ENCODE peak calls at places on chromosomes 13 and 19, in nine cellular contexts. One of them, this sample, is unnamed.

GRCh38 chr13:113784645-113785024 is 25.6 kb downstream of the TMEM255B start:
- DNase-seq in mammary epithelial cell: no peak
- DNase-seq in iris pigment epithelial cell: no peak
- DNase-seq in amygdala: no peak
- DNase-seq in activated CD8-positive, alpha-beta T cell treated with anti-CD3 and anti-CD28 coated beads, Interleukin-2, amount 10 ng/mL, durations not matched to agents 7 days and 5 days: no peak
- DNase-seq in occipital lobe: no peak
- DNase-seq in activated CD4-positive, alpha-beta T cell treated with anti-CD3 and anti-CD28 coated beads, Interleukin-2, amount 50 U/mL, for 1 hour: no peak
- DNase-seq in lower lobe of right lung: no peak
- DNase-seq in right lobe of liver: no peak
- DNase-seq in this sample: no peak

GRCh38 chr13:26679945-26680516 is 80.6 kb downstream of the GPR12 start:
- DNase-seq in lower lobe of right lung: no peak
- DNase-seq in occipital lobe: no peak
- DNase-seq in amygdala: peak; percentile 54
- DNase-seq in mammary epithelial cell: no peak
- DNase-seq in activated CD4-positive, alpha-beta T cell treated with anti-CD3 and anti-CD28 coated beads, Interleukin-2, amount 50 U/mL, for 1 hour: no peak
- DNase-seq in activated CD8-positive, alpha-beta T cell treated with anti-CD3 and anti-CD28 coated beads, Interleukin-2, amount 10 ng/mL, durations not matched to agents 7 days and 5 days: no peak
- DNase-seq in right lobe of liver: no peak
- DNase-seq in iris pigment epithelial cell: peak; percentile 76
- DNase-seq in this sample: no peak

GRCh38 chr19:49859838-49860715 is 7.3 kb downstream of the PNKP start:
- DNase-seq in iris pigment epithelial cell: no peak
- DNase-seq in activated CD8-positive, alpha-beta T cell treated with anti-CD3 and anti-CD28 coated beads, Interleukin-2, amount 10 ng/mL, durations not matched to agents 7 days and 5 days: no peak
- DNase-seq in mammary epithelial cell: no peak
- DNase-seq in activated CD4-positive, alpha-beta T cell treated with anti-CD3 and anti-CD28 coated beads, Interleukin-2, amount 50 U/mL, for 1 hour: no peak
- DNase-seq in amygdala: no peak
- DNase-seq in occipital lobe: no peak
- DNase-seq in right lobe of liver: no peak
- DNase-seq in lower lobe of right lung: no peak
- DNase-seq in this sample: no peak

GRCh38 chr19:1040476-1041271 is 767 bp downstream of the ABCA7 start:
- DNase-seq in activated CD4-positive, alpha-beta T cell treated with anti-CD3 and anti-CD28 coated beads, Interleukin-2, amount 50 U/mL, for 1 hour: peak; percentile 87
- DNase-seq in activated CD8-positive, alpha-beta T cell treated with anti-CD3 and anti-CD28 coated beads, Interleukin-2, amount 10 ng/mL, durations not matched to agents 7 days and 5 days: peak; percentile 95
- DNase-seq in amygdala: peak; percentile 77
- DNase-seq in right lobe of liver: peak; percentile 92
- DNase-seq in iris pigment epithelial cell: peak; percentile 95
- DNase-seq in lower lobe of right lung: peak; percentile 93
- DNase-seq in occipital lobe: peak; percentile 86
- DNase-seq in mammary epithelial cell: peak; percentile 94
- DNase-seq in this sample: peak; percentile 92

GRCh38 chr19:42279902-42280760 is 11.1 kb downstream of the CIC start:
- DNase-seq in lower lobe of right lung: peak; percentile 89
- DNase-seq in occipital lobe: peak; percentile 94
- DNase-seq in activated CD8-positive, alpha-beta T cell treated with anti-CD3 and anti-CD28 coated beads, Interleukin-2, amount 10 ng/mL, durations not matched to agents 7 days and 5 days: peak; percentile 93
- DNase-seq in activated CD4-positive, alpha-beta T cell treated with anti-CD3 and anti-CD28 coated beads, Interleukin-2, amount 50 U/mL, for 1 hour: peak; percentile 83
- DNase-seq in right lobe of liver: peak; percentile 89
- DNase-seq in mammary epithelial cell: peak; percentile 86
- DNase-seq in iris pigment epithelial cell: peak; percentile 86
- DNase-seq in amygdala: peak; percentile 95
- DNase-seq in this sample: peak; percentile 96

GRCh38 chr13:101204270-101205011 is 211.9 kb downstream of the NALCN start:
- DNase-seq in right lobe of liver: no peak
- DNase-seq in amygdala: no peak
- DNase-seq in activated CD4-positive, alpha-beta T cell treated with anti-CD3 and anti-CD28 coated beads, Interleukin-2, amount 50 U/mL, for 1 hour: no peak
- DNase-seq in lower lobe of right lung: no peak
- DNase-seq in mammary epithelial cell: no peak
- DNase-seq in activated CD8-positive, alpha-beta T cell treated with anti-CD3 and anti-CD28 coated beads, Interleukin-2, amount 10 ng/mL, durations not matched to agents 7 days and 5 days: no peak
- DNase-seq in iris pigment epithelial cell: no peak
- DNase-seq in occipital lobe: no peak
- DNase-seq in this sample: no peak

GRCh38 chr19:34236035-34236793 is 18.1 kb upstream of the GARRE1 start:
- DNase-seq in lower lobe of right lung: no peak
- DNase-seq in activated CD4-positive, alpha-beta T cell treated with anti-CD3 and anti-CD28 coated beads, Interleukin-2, amount 50 U/mL, for 1 hour: no peak
- DNase-seq in activated CD8-positive, alpha-beta T cell treated with anti-CD3 and anti-CD28 coated beads, Interleukin-2, amount 10 ng/mL, durations not matched to agents 7 days and 5 days: no peak
- DNase-seq in right lobe of liver: no peak
- DNase-seq in mammary epithelial cell: no peak
- DNase-seq in occipital lobe: no peak
- DNase-seq in amygdala: no peak
- DNase-seq in iris pigment epithelial cell: no peak
- DNase-seq in this sample: no peak

GRCh38 chr13:25034173-25034572 is 61.8 kb upstream of the PABPC3 start:
- DNase-seq in activated CD8-positive, alpha-beta T cell treated with anti-CD3 and anti-CD28 coated beads, Interleukin-2, amount 10 ng/mL, durations not matched to agents 7 days and 5 days: no peak
- DNase-seq in occipital lobe: no peak
- DNase-seq in activated CD4-positive, alpha-beta T cell treated with anti-CD3 and anti-CD28 coated beads, Interleukin-2, amount 50 U/mL, for 1 hour: no peak
- DNase-seq in iris pigment epithelial cell: no peak
- DNase-seq in right lobe of liver: no peak
- DNase-seq in lower lobe of right lung: no peak
- DNase-seq in amygdala: no peak
- DNase-seq in mammary epithelial cell: no peak
- DNase-seq in this sample: no peak

GRCh38 chr13:45242070-45242469 is 41.2 kb upstream of the KCTD4 start:
- DNase-seq in lower lobe of right lung: no peak
- DNase-seq in amygdala: no peak
- DNase-seq in right lobe of liver: no peak
- DNase-seq in activated CD4-positive, alpha-beta T cell treated with anti-CD3 and anti-CD28 coated beads, Interleukin-2, amount 50 U/mL, for 1 hour: no peak
- DNase-seq in iris pigment epithelial cell: peak; percentile 58
- DNase-seq in mammary epithelial cell: peak; percentile 57
- DNase-seq in occipital lobe: no peak
- DNase-seq in activated CD8-positive, alpha-beta T cell treated with anti-CD3 and anti-CD28 coated beads, Interleukin-2, amount 10 ng/mL, durations not matched to agents 7 days and 5 days: no peak
- DNase-seq in this sample: no peak

GRCh38 chr13:23871616-23872220 is 17.5 kb downstream of the MIPEP start:
- DNase-seq in activated CD4-positive, alpha-beta T cell treated with anti-CD3 and anti-CD28 coated beads, Interleukin-2, amount 50 U/mL, for 1 hour: no peak
- DNase-seq in lower lobe of right lung: no peak
- DNase-seq in occipital lobe: no peak
- DNase-seq in right lobe of liver: no peak
- DNase-seq in iris pigment epithelial cell: peak; percentile 31
- DNase-seq in amygdala: no peak
- DNase-seq in mammary epithelial cell: no peak
- DNase-seq in activated CD8-positive, alpha-beta T cell treated with anti-CD3 and anti-CD28 coated beads, Interleukin-2, amount 10 ng/mL, durations not matched to agents 7 days and 5 days: no peak
- DNase-seq in this sample: no peak

GRCh38 chr19:484494-484893 is 11.8 kb upstream of the MADCAM1 start:
- DNase-seq in occipital lobe: no peak
- DNase-seq in amygdala: no peak
- DNase-seq in right lobe of liver: no peak
- DNase-seq in activated CD4-positive, alpha-beta T cell treated with anti-CD3 and anti-CD28 coated beads, Interleukin-2, amount 50 U/mL, for 1 hour: no peak
- DNase-seq in lower lobe of right lung: no peak
- DNase-seq in iris pigment epithelial cell: no peak
- DNase-seq in mammary epithelial cell: no peak
- DNase-seq in activated CD8-positive, alpha-beta T cell treated with anti-CD3 and anti-CD28 coated beads, Interleukin-2, amount 10 ng/mL, durations not matched to agents 7 days and 5 days: no peak
- DNase-seq in this sample: no peak

This sample was measured in left cardiac atrium.